ENCODE peak calls at places on chromosomes 7 and 10, in five cellular contexts. J is psoas muscle, X is EL, Y is T-cell, E is posterior cingulate gyrus. Q is an unnamed sample.

GRCh38 chr7:130356760-130357611 is 12.4 kb downstream of the CPA5 start:
- DNase-seq in J (peak), X (peak), Y (no peak), E (no peak), Q (peak)

GRCh38 chr7:107167483-107168232 is 1.1 kb upstream of the HBP1 start:
- DNase-seq in J (no peak), X (peak), Y (peak), E (no peak), Q (no peak)

GRCh38 chr7:143256932-143257331 is 6.3 kb upstream of the GSTK1 start:
- DNase-seq in J (no peak), X (no peak), Y (no peak), E (no peak), Q (no peak)

GRCh38 chr7:120989571-120990220 is 1.2 kb downstream of the CPED1 start:
- DNase-seq in J (peak), X (peak), Y (no peak), E (no peak), Q (no peak)

GRCh38 chr7:10838205-10838604 is 135.5 kb upstream of the PHF14 start:
- DNase-seq in J (no peak), X (no peak), Y (no peak), E (no peak), Q (no peak)

GRCh38 chr10:116263870-116264269 is 9.1 kb downstream of the GFRA1 start:
- DNase-seq in J (no peak), X (peak), Y (no peak), E (no peak), Q (no peak)

GRCh38 chr7:45421826-45422225 is 152.3 kb upstream of the ADCY1 start:
- DNase-seq in J (no peak), X (no peak), Y (no peak), E (no peak), Q (no peak)

GRCh38 chr7:5296627-5297226 is 14.0 kb downstream of the SLC29A4 start:
- DNase-seq in J (no peak), X (no peak), Y (peak), E (peak), Q (no peak)

GRCh38 chr10:63798599-63799498 is 277.6 kb downstream of the REEP3 start:
- DNase-seq in J (peak), X (peak), Y (no peak), E (no peak), Q (no peak)

GRCh38 chr10:86262671-86263165 is 103.9 kb downstream of the GRID1 start:
- DNase-seq in J (no peak), X (no peak), Y (no peak), E (peak), Q (peak)

GRCh38 chr10:119301397-119301796 is 94.0 kb downstream of the GRK5 start:
- DNase-seq in J (no peak), X (peak), Y (peak), E (no peak), Q (no peak)

GRCh38 chr7:28808786-28809533 is 149.2 kb downstream of the TRIL start:
- DNase-seq in J (peak), X (peak), Y (no peak), E (no peak), Q (no peak)

GRCh38 chr7:41584746-41585145 is 118.1 kb downstream of the INHBA start:
- DNase-seq in J (no peak), X (peak), Y (no peak), E (no peak), Q (no peak)

GRCh38 chr10:71985542-71986250 is 21.5 kb downstream of the CHST3 start:
- DNase-seq in J (peak), X (peak), Y (no peak), E (no peak), Q (no peak)

GRCh38 chr7:116418524-116418923 is 81.0 kb upstream of the CAV2 start:
- DNase-seq in J (no peak), X (no peak), Y (no peak), E (no peak), Q (no peak)

GRCh38 chr7:36564500-36564899 is 159.8 kb downstream of the AOAH start:
- DNase-seq in J (no peak), X (no peak), Y (no peak), E (no peak), Q (no peak)

GRCh38 chr7:19560111-19560883 is 148.5 kb downstream of the POLR1F start:
- DNase-seq in J (no peak), X (peak), Y (no peak), E (no peak), Q (no peak)

GRCh38 chr7:19939746-19940145 is 166.3 kb upstream of the TMEM196 start:
- DNase-seq in J (no peak), X (peak), Y (no peak), E (no peak), Q (no peak)

GRCh38 chr7:4832711-4833110 is 29.1 kb downstream of the PAPOLB start:
- DNase-seq in J (no peak), X (no peak), Y (no peak), E (no peak), Q (no peak)

GRCh38 chr7:42552227-42552626 is 315.2 kb upstream of the GLI3 start:
- DNase-seq in J (no peak), X (no peak), Y (no peak), E (no peak), Q (no peak)

GRCh38 chr10:89518876-89519842 is 16.2 kb downstream of the SLC16A12 start:
- DNase-seq in J (peak), X (peak), Y (no peak), E (no peak), Q (no peak)

GRCh38 chr7:128210590-128211570 is 30.2 kb upstream of the LEP start:
- DNase-seq in J (no peak), X (no peak), Y (no peak), E (no peak), Q (no peak)

GRCh38 chr7:6640246-6640721 is 3.2 kb downstream of the ZNF316 start:
- DNase-seq in J (peak), X (peak), Y (no peak), E (no peak), Q (no peak)

GRCh38 chr7:130918129-130919052 is 184.4 kb upstream of the KLF14 start:
- DNase-seq in J (no peak), X (no peak), Y (no peak), E (no peak), Q (no peak)

GRCh38 chr7:105885386-105886111 is 9.2 kb upstream of the ATXN7L1 start:
- DNase-seq in J (no peak), X (no peak), Y (no peak), E (no peak), Q (no peak)

GRCh38 chr7:96088579-96088978 is 233.3 kb downstream of the SLC25A13 start:
- DNase-seq in J (no peak), X (no peak), Y (no peak), E (no peak), Q (no peak)

GRCh38 chr10:88243202-88243744 is 339.8 kb downstream of the RNLS start:
- DNase-seq in J (no peak), X (no peak), Y (no peak), E (no peak), Q (no peak)

GRCh38 chr7:120053390-120053961 is 219.5 kb upstream of the KCND2 start:
- DNase-seq in J (no peak), X (no peak), Y (no peak), E (no peak), Q (no peak)

GRCh38 chr7:105244594-105244993 is 144.1 kb downstream of the SRPK2 start:
- DNase-seq in J (no peak), X (no peak), Y (no peak), E (no peak), Q (no peak)

GRCh38 chr10:102384606-102385429 is 10.7 kb upstream of the NFKB2 start:
- DNase-seq in J (no peak), X (no peak), Y (no peak), E (no peak), Q (no peak)

GRCh38 chr7:103951311-103951710 is 38.1 kb downstream of the RELN start:
- DNase-seq in J (no peak), X (no peak), Y (no peak), E (no peak), Q (no peak)

GRCh38 chr7:156897673-156898072 is 4.7 kb upstream of the LMBR1 start:
- DNase-seq in J (no peak), X (peak), Y (no peak), E (no peak), Q (no peak)

Q was measured in RWPE2.